ENCODE peak calls at places on chromosomes 6 and 20, in ten cellular contexts. One of them, this sample, is unnamed.

GRCh38 chr6:166782541-166782940 is 155.5 kb upstream of the RPS6KA2 start:
- DNase-seq in HL-60: no peak
- DNase-seq in OCI-LY7: no peak
- DNase-seq in cardiac fibroblast: no peak
- DNase-seq in left ventricle myocardium inferior: no peak
- DNase-seq in AG04449: no peak
- DNase-seq in CD8-positive, alpha-beta T cell: no peak
- DNase-seq in hepatocyte: no peak
- DNase-seq in lower lobe of right lung: no peak
- DNase-seq in GM12878: no peak
- DNase-seq in this sample: no peak

GRCh38 chr6:159002432-159003160 is 2.6 kb upstream of the RSPH3 start:
- DNase-seq in HL-60: no peak
- DNase-seq in OCI-LY7: no peak
- DNase-seq in cardiac fibroblast: peak
- DNase-seq in left ventricle myocardium inferior: no peak
- DNase-seq in AG04449: no peak
- DNase-seq in CD8-positive, alpha-beta T cell: no peak
- DNase-seq in hepatocyte: no peak
- DNase-seq in lower lobe of right lung: no peak
- DNase-seq in GM12878: no peak
- DNase-seq in this sample: no peak

GRCh38 chr20:19104186-19104585 is 108.3 kb upstream of the SLC24A3 start:
- DNase-seq in HL-60: no peak
- DNase-seq in OCI-LY7: no peak
- DNase-seq in cardiac fibroblast: no peak
- DNase-seq in left ventricle myocardium inferior: no peak
- DNase-seq in AG04449: no peak
- DNase-seq in CD8-positive, alpha-beta T cell: no peak
- DNase-seq in hepatocyte: no peak
- DNase-seq in lower lobe of right lung: no peak
- DNase-seq in GM12878: no peak
- DNase-seq in this sample: no peak

GRCh38 chr20:63060057-63060991 is 53.6 kb upstream of the BHLHE23 start:
- DNase-seq in HL-60: no peak
- DNase-seq in OCI-LY7: no peak
- DNase-seq in cardiac fibroblast: peak
- DNase-seq in left ventricle myocardium inferior: peak
- DNase-seq in AG04449: no peak
- DNase-seq in CD8-positive, alpha-beta T cell: no peak
- DNase-seq in hepatocyte: no peak
- DNase-seq in lower lobe of right lung: peak
- DNase-seq in GM12878: no peak
- DNase-seq in this sample: no peak

GRCh38 chr20:44650777-44651493 is 564 bp downstream of the ADA start:
- DNase-seq in HL-60: no peak
- DNase-seq in OCI-LY7: peak
- DNase-seq in cardiac fibroblast: no peak
- DNase-seq in left ventricle myocardium inferior: peak
- DNase-seq in AG04449: no peak
- DNase-seq in CD8-positive, alpha-beta T cell: peak
- DNase-seq in hepatocyte: no peak
- DNase-seq in lower lobe of right lung: no peak
- DNase-seq in GM12878: no peak
- DNase-seq in this sample: peak

GRCh38 chr6:99568103-99568933 is at the start of gene CCNC:
- DNase-seq in HL-60: peak
- DNase-seq in OCI-LY7: peak
- DNase-seq in cardiac fibroblast: peak
- DNase-seq in left ventricle myocardium inferior: peak
- DNase-seq in AG04449: peak
- DNase-seq in CD8-positive, alpha-beta T cell: peak
- DNase-seq in hepatocyte: peak
- DNase-seq in lower lobe of right lung: peak
- DNase-seq in GM12878: peak
- DNase-seq in this sample: peak

GRCh38 chr6:27650620-27651370 is 177.9 kb upstream of the ZNF184 start:
- DNase-seq in HL-60: peak
- DNase-seq in OCI-LY7: no peak
- DNase-seq in cardiac fibroblast: peak
- DNase-seq in left ventricle myocardium inferior: no peak
- DNase-seq in AG04449: no peak
- DNase-seq in CD8-positive, alpha-beta T cell: no peak
- DNase-seq in hepatocyte: peak
- DNase-seq in lower lobe of right lung: no peak
- DNase-seq in GM12878: no peak
- DNase-seq in this sample: peak

GRCh38 chr20:18727032-18727508 is 86.5 kb upstream of the SCP2D1 start:
- DNase-seq in HL-60: no peak
- DNase-seq in OCI-LY7: no peak
- DNase-seq in cardiac fibroblast: no peak
- DNase-seq in left ventricle myocardium inferior: no peak
- DNase-seq in AG04449: no peak
- DNase-seq in CD8-positive, alpha-beta T cell: no peak
- DNase-seq in hepatocyte: no peak
- DNase-seq in lower lobe of right lung: no peak
- DNase-seq in GM12878: no peak
- DNase-seq in this sample: no peak

GRCh38 chr6:142871910-142872331 is 73.1 kb downstream of the HIVEP2 start:
- DNase-seq in HL-60: no peak
- DNase-seq in OCI-LY7: no peak
- DNase-seq in cardiac fibroblast: peak
- DNase-seq in left ventricle myocardium inferior: no peak
- DNase-seq in AG04449: peak
- DNase-seq in CD8-positive, alpha-beta T cell: no peak
- DNase-seq in hepatocyte: peak
- DNase-seq in lower lobe of right lung: no peak
- DNase-seq in GM12878: no peak
- DNase-seq in this sample: peak

GRCh38 chr6:63236398-63236817 is 25.1 kb downstream of the FKBP1C start:
- DNase-seq in HL-60: peak
- DNase-seq in OCI-LY7: no peak
- DNase-seq in cardiac fibroblast: no peak
- DNase-seq in left ventricle myocardium inferior: no peak
- DNase-seq in AG04449: no peak
- DNase-seq in CD8-positive, alpha-beta T cell: no peak
- DNase-seq in hepatocyte: no peak
- DNase-seq in lower lobe of right lung: no peak
- DNase-seq in GM12878: peak
- DNase-seq in this sample: peak

GRCh38 chr20:38125157-38126056 is 39.7 kb downstream of the TGM2 start:
- DNase-seq in HL-60: no peak
- DNase-seq in OCI-LY7: no peak
- DNase-seq in cardiac fibroblast: peak
- DNase-seq in left ventricle myocardium inferior: peak
- DNase-seq in AG04449: no peak
- DNase-seq in CD8-positive, alpha-beta T cell: no peak
- DNase-seq in hepatocyte: no peak
- DNase-seq in lower lobe of right lung: peak
- DNase-seq in GM12878: no peak
- DNase-seq in this sample: no peak

GRCh38 chr20:36601546-36601945 is 4.0 kb upstream of the RAB5IF start:
- DNase-seq in HL-60: no peak
- DNase-seq in OCI-LY7: no peak
- DNase-seq in cardiac fibroblast: no peak
- DNase-seq in left ventricle myocardium inferior: no peak
- DNase-seq in AG04449: no peak
- DNase-seq in CD8-positive, alpha-beta T cell: no peak
- DNase-seq in hepatocyte: no peak
- DNase-seq in lower lobe of right lung: no peak
- DNase-seq in GM12878: no peak
- DNase-seq in this sample: no peak

GRCh38 chr6:126051739-126052138 is 65.4 kb downstream of the TRMT11 start:
- DNase-seq in HL-60: no peak
- DNase-seq in OCI-LY7: no peak
- DNase-seq in cardiac fibroblast: no peak
- DNase-seq in left ventricle myocardium inferior: no peak
- DNase-seq in AG04449: no peak
- DNase-seq in CD8-positive, alpha-beta T cell: no peak
- DNase-seq in hepatocyte: no peak
- DNase-seq in lower lobe of right lung: no peak
- DNase-seq in GM12878: no peak
- DNase-seq in this sample: no peak

GRCh38 chr20:32155017-32155965 is 45.8 kb downstream of the TM9SF4 start:
- DNase-seq in HL-60: peak
- DNase-seq in OCI-LY7: peak
- DNase-seq in cardiac fibroblast: peak
- DNase-seq in left ventricle myocardium inferior: peak
- DNase-seq in AG04449: peak
- DNase-seq in CD8-positive, alpha-beta T cell: no peak
- DNase-seq in hepatocyte: peak
- DNase-seq in lower lobe of right lung: peak
- DNase-seq in GM12878: peak
- DNase-seq in this sample: peak

GRCh38 chr20:40452758-40453157 is 236.3 kb downstream of the MAFB start:
- DNase-seq in HL-60: no peak
- DNase-seq in OCI-LY7: no peak
- DNase-seq in cardiac fibroblast: no peak
- DNase-seq in left ventricle myocardium inferior: no peak
- DNase-seq in AG04449: no peak
- DNase-seq in CD8-positive, alpha-beta T cell: no peak
- DNase-seq in hepatocyte: no peak
- DNase-seq in lower lobe of right lung: no peak
- DNase-seq in GM12878: no peak
- DNase-seq in this sample: no peak

GRCh38 chr6:155130161-155130853 is 133.5 kb upstream of the CLDN20 start:
- DNase-seq in HL-60: no peak
- DNase-seq in OCI-LY7: no peak
- DNase-seq in cardiac fibroblast: no peak
- DNase-seq in left ventricle myocardium inferior: no peak
- DNase-seq in AG04449: no peak
- DNase-seq in CD8-positive, alpha-beta T cell: no peak
- DNase-seq in hepatocyte: no peak
- DNase-seq in lower lobe of right lung: no peak
- DNase-seq in GM12878: no peak
- DNase-seq in this sample: no peak

GRCh38 chr20:57275813-57276212 is 9.4 kb upstream of the BMP7 start:
- DNase-seq in HL-60: no peak
- DNase-seq in OCI-LY7: no peak
- DNase-seq in cardiac fibroblast: no peak
- DNase-seq in left ventricle myocardium inferior: no peak
- DNase-seq in AG04449: no peak
- DNase-seq in CD8-positive, alpha-beta T cell: no peak
- DNase-seq in hepatocyte: no peak
- DNase-seq in lower lobe of right lung: no peak
- DNase-seq in GM12878: no peak
- DNase-seq in this sample: no peak
- H3K4me3 ChIP-seq in HL-60: no peak
- H3K4me3 ChIP-seq in OCI-LY7: no peak
- H3K4me3 ChIP-seq in cardiac fibroblast: no peak
- H3K4me3 ChIP-seq in left ventricle myocardium inferior: no peak
- H3K4me3 ChIP-seq in AG04449: no peak
- H3K4me3 ChIP-seq in CD8-positive, alpha-beta T cell: no peak
- H3K4me3 ChIP-seq in hepatocyte: no peak
- H3K4me3 ChIP-seq in lower lobe of right lung: no peak
- H3K4me3 ChIP-seq in GM12878: no peak
- H3K4me3 ChIP-seq in this sample: no peak

DNA sequence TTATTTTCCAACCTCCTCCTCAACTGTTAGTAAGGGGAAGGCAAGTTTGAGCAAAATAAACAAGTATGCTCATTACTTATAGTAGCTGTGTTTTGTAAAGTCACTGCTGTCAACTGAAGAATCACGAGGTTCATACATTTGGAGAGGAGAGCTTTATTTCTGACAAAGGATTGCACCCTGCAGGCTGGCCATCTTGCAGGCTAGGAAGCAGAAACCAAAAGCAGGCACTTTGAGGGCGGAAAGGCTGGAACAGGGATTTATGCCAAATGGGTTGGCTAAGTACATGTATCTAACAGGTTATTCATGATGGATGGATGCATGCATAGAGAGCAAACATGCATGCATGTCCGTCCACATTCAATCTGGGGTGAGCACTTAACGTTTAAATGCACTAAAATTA is 46.7 kb downstream of the PSMB1 start:
- DNase-seq in HL-60: no peak
- DNase-seq in OCI-LY7: no peak
- DNase-seq in cardiac fibroblast: no peak
- DNase-seq in left ventricle myocardium inferior: no peak
- DNase-seq in AG04449: no peak
- DNase-seq in CD8-positive, alpha-beta T cell: no peak
- DNase-seq in hepatocyte: no peak
- DNase-seq in lower lobe of right lung: no peak
- DNase-seq in GM12878: no peak
- DNase-seq in this sample: no peak
- TF ChIP-seq CTCF in HL-60: no peak
- TF ChIP-seq CTCF in OCI-LY7: no peak
- TF ChIP-seq CTCF in cardiac fibroblast: no peak
- TF ChIP-seq CTCF in left ventricle myocardium inferior: no peak
- TF ChIP-seq CTCF in AG04449: no peak
- TF ChIP-seq CTCF in CD8-positive, alpha-beta T cell: no peak
- TF ChIP-seq CTCF in hepatocyte: no peak
- TF ChIP-seq CTCF in lower lobe of right lung: no peak
- TF ChIP-seq CTCF in GM12878: no peak
- TF ChIP-seq CTCF in this sample: no peak

DNA sequence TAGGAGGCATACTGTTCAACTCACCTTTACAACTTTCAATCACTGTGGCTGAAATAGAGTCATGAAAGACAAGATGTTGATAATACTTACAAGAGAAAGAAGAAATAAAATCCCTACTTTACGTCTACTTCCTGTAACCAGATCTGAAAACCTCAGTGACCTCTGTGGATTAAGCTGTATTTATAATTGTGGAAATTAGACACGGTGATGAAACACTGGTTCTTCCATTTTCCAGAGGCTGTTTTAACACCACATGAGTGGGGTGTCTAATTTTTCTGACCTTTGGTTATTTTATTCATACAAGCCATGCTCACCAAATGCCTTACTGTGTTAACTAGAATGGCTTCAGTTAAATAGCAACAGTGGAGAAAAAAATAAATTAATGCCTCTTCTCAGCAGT is 58.5 kb upstream of the HIVEP1 start:
- DNase-seq in HL-60: no peak
- DNase-seq in OCI-LY7: no peak
- DNase-seq in cardiac fibroblast: no peak
- DNase-seq in left ventricle myocardium inferior: no peak
- DNase-seq in AG04449: no peak
- DNase-seq in CD8-positive, alpha-beta T cell: no peak
- DNase-seq in hepatocyte: no peak
- DNase-seq in lower lobe of right lung: no peak
- DNase-seq in GM12878: no peak
- DNase-seq in this sample: no peak
- H3K4me3 ChIP-seq in HL-60: no peak
- H3K4me3 ChIP-seq in OCI-LY7: no peak
- H3K4me3 ChIP-seq in cardiac fibroblast: no peak
- H3K4me3 ChIP-seq in left ventricle myocardium inferior: no peak
- H3K4me3 ChIP-seq in AG04449: no peak
- H3K4me3 ChIP-seq in CD8-positive, alpha-beta T cell: no peak
- H3K4me3 ChIP-seq in hepatocyte: no peak
- H3K4me3 ChIP-seq in lower lobe of right lung: no peak
- H3K4me3 ChIP-seq in GM12878: no peak
- H3K4me3 ChIP-seq in this sample: no peak

DNA sequence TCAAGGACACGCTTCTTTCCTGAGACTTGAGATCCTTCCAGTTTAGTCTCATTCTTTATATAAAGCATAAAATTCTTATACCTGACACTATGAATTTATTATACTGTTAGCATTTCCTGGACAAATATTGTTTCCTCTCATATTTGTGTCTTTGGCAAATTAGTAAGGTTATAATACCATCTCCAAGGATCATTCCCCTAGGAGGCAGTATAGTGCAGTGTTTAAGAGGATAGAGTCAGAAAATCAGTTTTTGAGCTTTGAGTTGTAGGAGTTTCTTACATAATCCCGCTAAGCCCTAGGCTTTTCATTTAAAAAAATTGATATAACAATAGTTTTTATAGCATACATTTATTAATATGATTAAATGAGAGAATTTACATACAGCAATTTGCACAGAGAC is 510.8 kb downstream of the TENT5A start:
- DNase-seq in HL-60: peak
- DNase-seq in OCI-LY7: no peak
- DNase-seq in cardiac fibroblast: peak
- DNase-seq in left ventricle myocardium inferior: no peak
- DNase-seq in AG04449: peak
- DNase-seq in CD8-positive, alpha-beta T cell: no peak
- DNase-seq in hepatocyte: peak
- DNase-seq in lower lobe of right lung: no peak
- DNase-seq in GM12878: no peak
- DNase-seq in this sample: peak
- TF ChIP-seq CTCF in HL-60: no peak
- TF ChIP-seq CTCF in OCI-LY7: peak
- TF ChIP-seq CTCF in cardiac fibroblast: peak
- TF ChIP-seq CTCF in left ventricle myocardium inferior: peak
- TF ChIP-seq CTCF in AG04449: peak
- TF ChIP-seq CTCF in CD8-positive, alpha-beta T cell: no peak
- TF ChIP-seq CTCF in hepatocyte: peak
- TF ChIP-seq CTCF in lower lobe of right lung: peak
- TF ChIP-seq CTCF in GM12878: no peak
- TF ChIP-seq CTCF in this sample: peak